ENCODE peak calls at places on chromosome 13, in nine cellular contexts. O is transverse colon; R is effector memory CD4-positive, alpha-beta T cell; Z is fibroblast of pulmonary artery; L is CD4-positive, alpha-beta T cell; X is nucleus accumbens; I is stimulated activated CD4-positive, alpha-beta T cell treated with anti-CD3 and anti-CD28 coated beads, Interleukin-4, amount 100 ng/mL, for 48 hours; D is nephron progenitor cell; W is GM03348. S is an unnamed sample.

GRCh38 chr13:66014757-66015156 is 1215.4 kb downstream of the PCDH9 start:
- DNase-seq in O (no peak), R (no peak), Z (no peak), L (no peak), X (no peak), I (no peak), D (no peak), W (no peak), S (no peak)

GRCh38 chr13:77330009-77330471 is 3.1 kb upstream of the MYCBP2 start:
- DNase-seq in O (no peak), R (no peak), Z (no peak), L (no peak), X (no peak), I (no peak), D (no peak), W (no peak), S (no peak)

GRCh38 chr13:40023608-40024577 is 368.4 kb downstream of the COG6 start:
- DNase-seq in O (no peak), R (no peak), Z (no peak), L (no peak), X (no peak), I (no peak), D (no peak), W (no peak), S (no peak)

GRCh38 chr13:113547248-113547971 is 37.1 kb upstream of the TFDP1 start:
- DNase-seq in O (peak), R (no peak), Z (peak), L (no peak), X (no peak), I (no peak), D (no peak), W (peak), S (no peak)

GRCh38 chr13:23348270-23349126 is 85.0 kb downstream of the SACS start:
- DNase-seq in O (no peak), R (no peak), Z (no peak), L (no peak), X (no peak), I (no peak), D (no peak), W (no peak), S (no peak)

GRCh38 chr13:113176292-113176691 is 17.8 kb downstream of the PROZ start:
- DNase-seq in O (peak), R (peak), Z (no peak), L (peak), X (no peak), I (no peak), D (no peak), W (no peak), S (no peak)

GRCh38 chr13:48562296-48563066 is 29.6 kb upstream of the RCBTB2 start:
- DNase-seq in O (peak), R (peak), Z (no peak), L (peak), X (no peak), I (peak), D (no peak), W (no peak), S (peak)

GRCh38 chr13:102999498-102999897 is 66.7 kb downstream of the SLC10A2 start:
- DNase-seq in O (no peak), R (no peak), Z (no peak), L (no peak), X (no peak), I (no peak), D (no peak), W (no peak), S (no peak)

GRCh38 chr13:30580852-30581502 is 36.7 kb upstream of the USPL1 start:
- DNase-seq in O (no peak), R (no peak), Z (no peak), L (no peak), X (no peak), I (no peak), D (no peak), W (no peak), S (no peak)

GRCh38 chr13:46553886-46554855 is 1.2 kb downstream of the LRCH1 start:
- DNase-seq in O (peak), R (peak), Z (peak), L (peak), X (peak), I (peak), D (peak), W (peak), S (peak)

GRCh38 chr13:112901951-112902651 is 66.9 kb upstream of the MCF2L start:
- DNase-seq in O (no peak), R (no peak), Z (no peak), L (no peak), X (no peak), I (no peak), D (no peak), W (no peak), S (no peak)

GRCh38 chr13:75850915-75851314 is 214.8 kb downstream of the LMO7 start:
- DNase-seq in O (no peak), R (no peak), Z (no peak), L (no peak), X (no peak), I (no peak), D (no peak), W (no peak), S (no peak)

GRCh38 chr13:37640499-37640898 is 41.9 kb upstream of the POSTN start:
- DNase-seq in O (no peak), R (no peak), Z (peak), L (no peak), X (no peak), I (no peak), D (peak), W (peak), S (no peak)

GRCh38 chr13:113930711-113931637 is 42.9 kb downstream of the C13orf46 start:
- DNase-seq in O (no peak), R (peak), Z (no peak), L (no peak), X (no peak), I (peak), D (no peak), W (no peak), S (no peak)

GRCh38 chr13:111856571-111856970 is 210.4 kb upstream of the SOX1 start:
- DNase-seq in O (no peak), R (no peak), Z (no peak), L (no peak), X (no peak), I (no peak), D (no peak), W (no peak), S (no peak)

GRCh38 chr13:20425819-20426219 is 99.8 kb downstream of the CRYL1 start:
- DNase-seq in O (no peak), R (no peak), Z (no peak), L (no peak), X (no peak), I (no peak), D (no peak), W (no peak), S (no peak)

GRCh38 chr13:94947392-94947791 is 235.0 kb upstream of the SOX21 start:
- DNase-seq in O (no peak), R (no peak), Z (no peak), L (no peak), X (no peak), I (no peak), D (no peak), W (no peak), S (no peak)

GRCh38 chr13:76696370-76696769 is 189.8 kb downstream of the KCTD12 start:
- DNase-seq in O (no peak), R (no peak), Z (peak), L (no peak), X (no peak), I (no peak), D (no peak), W (peak), S (no peak)

GRCh38 chr13:44052843-44053607 is 173.3 kb downstream of the LACC1 start:
- DNase-seq in O (peak), R (no peak), Z (peak), L (no peak), X (no peak), I (no peak), D (peak), W (peak), S (no peak)

GRCh38 chr13:43239441-43239840 is 216.1 kb downstream of the DNAJC15 start:
- DNase-seq in O (no peak), R (no peak), Z (no peak), L (no peak), X (no peak), I (no peak), D (no peak), W (no peak), S (no peak)

S was measured in GM12891.